ENCODE peak calls at places on chromosome 4, in ten cellular contexts. One of them, this sample, is unnamed.

GRCh38 chr4:149956678-149957077 is 121.6 kb upstream of the DCLK2 start:
- DNase-seq in psoas muscle: no peak
- DNase-seq in islet precursor cell: no peak
- DNase-seq in upper lobe of right lung: no peak
- DNase-seq in EH: no peak
- DNase-seq in activated CD8-positive, alpha-beta T cell treated with anti-CD3 and anti-CD28 coated beads, Interleukin-2, amount 10 ng/mL, durations not matched to agents 7 days and 5 days: no peak
- DNase-seq in AG04450: no peak
- DNase-seq in stomach: no peak
- DNase-seq in astrocyte of the spinal cord: no peak
- DNase-seq in nucleus accumbens: no peak
- DNase-seq in this sample: no peak

GRCh38 chr4:153170407-153170806 is 33.8 kb upstream of the TRIM2 start:
- DNase-seq in AG04450: no peak
- DNase-seq in EH: no peak
- DNase-seq in stomach: no peak
- DNase-seq in upper lobe of right lung: no peak
- DNase-seq in psoas muscle: no peak
- DNase-seq in activated CD8-positive, alpha-beta T cell treated with anti-CD3 and anti-CD28 coated beads, Interleukin-2, amount 10 ng/mL, durations not matched to agents 7 days and 5 days: no peak
- DNase-seq in islet precursor cell: peak; percentile 29
- DNase-seq in nucleus accumbens: no peak
- DNase-seq in astrocyte of the spinal cord: no peak
- DNase-seq in this sample: no peak

GRCh38 chr4:24226018-24226417 is 336.2 kb upstream of the PPARGC1A start:
- DNase-seq in AG04450: no peak
- DNase-seq in nucleus accumbens: no peak
- DNase-seq in stomach: no peak
- DNase-seq in activated CD8-positive, alpha-beta T cell treated with anti-CD3 and anti-CD28 coated beads, Interleukin-2, amount 10 ng/mL, durations not matched to agents 7 days and 5 days: no peak
- DNase-seq in psoas muscle: no peak
- DNase-seq in upper lobe of right lung: no peak
- DNase-seq in astrocyte of the spinal cord: peak; percentile 1
- DNase-seq in islet precursor cell: peak; percentile 29
- DNase-seq in EH: peak; percentile 36
- DNase-seq in this sample: peak; percentile 41

GRCh38 chr4:20831746-20832145 is 131.5 kb downstream of the PACRGL start:
- DNase-seq in nucleus accumbens: no peak
- DNase-seq in upper lobe of right lung: no peak
- DNase-seq in stomach: no peak
- DNase-seq in activated CD8-positive, alpha-beta T cell treated with anti-CD3 and anti-CD28 coated beads, Interleukin-2, amount 10 ng/mL, durations not matched to agents 7 days and 5 days: no peak
- DNase-seq in islet precursor cell: no peak
- DNase-seq in psoas muscle: no peak
- DNase-seq in AG04450: no peak
- DNase-seq in EH: peak; percentile 50
- DNase-seq in astrocyte of the spinal cord: peak; percentile 49
- DNase-seq in this sample: no peak

GRCh38 chr4:118033148-118034060 is 882 bp upstream of the NDST3 start:
- DNase-seq in EH: peak; percentile 53
- DNase-seq in nucleus accumbens: peak; percentile 21
- DNase-seq in upper lobe of right lung: peak; percentile 77
- DNase-seq in psoas muscle: peak; percentile 27
- DNase-seq in AG04450: no peak
- DNase-seq in islet precursor cell: peak; percentile 86
- DNase-seq in stomach: peak; percentile 66
- DNase-seq in activated CD8-positive, alpha-beta T cell treated with anti-CD3 and anti-CD28 coated beads, Interleukin-2, amount 10 ng/mL, durations not matched to agents 7 days and 5 days: no peak
- DNase-seq in astrocyte of the spinal cord: peak; percentile 72
- DNase-seq in this sample: peak; percentile 38

GRCh38 chr4:8461616-8462015 is 21.0 kb downstream of the TRMT44 start:
- DNase-seq in activated CD8-positive, alpha-beta T cell treated with anti-CD3 and anti-CD28 coated beads, Interleukin-2, amount 10 ng/mL, durations not matched to agents 7 days and 5 days: no peak
- DNase-seq in upper lobe of right lung: no peak
- DNase-seq in psoas muscle: no peak
- DNase-seq in EH: no peak
- DNase-seq in nucleus accumbens: no peak
- DNase-seq in stomach: no peak
- DNase-seq in islet precursor cell: no peak
- DNase-seq in astrocyte of the spinal cord: no peak
- DNase-seq in AG04450: no peak
- DNase-seq in this sample: no peak

GRCh38 chr4:26839534-26839951 is 21.1 kb upstream of the STIM2 start:
- DNase-seq in AG04450: no peak
- DNase-seq in astrocyte of the spinal cord: peak; percentile 25
- DNase-seq in upper lobe of right lung: no peak
- DNase-seq in islet precursor cell: no peak
- DNase-seq in nucleus accumbens: no peak
- DNase-seq in EH: peak; percentile 76
- DNase-seq in psoas muscle: no peak
- DNase-seq in stomach: no peak
- DNase-seq in activated CD8-positive, alpha-beta T cell treated with anti-CD3 and anti-CD28 coated beads, Interleukin-2, amount 10 ng/mL, durations not matched to agents 7 days and 5 days: no peak
- DNase-seq in this sample: no peak

GRCh38 chr4:153113061-153113837 is 91.0 kb upstream of the TRIM2 start:
- DNase-seq in AG04450: no peak
- DNase-seq in EH: peak; percentile 45
- DNase-seq in activated CD8-positive, alpha-beta T cell treated with anti-CD3 and anti-CD28 coated beads, Interleukin-2, amount 10 ng/mL, durations not matched to agents 7 days and 5 days: peak; percentile 32
- DNase-seq in astrocyte of the spinal cord: peak; percentile 93
- DNase-seq in stomach: no peak
- DNase-seq in islet precursor cell: no peak
- DNase-seq in nucleus accumbens: no peak
- DNase-seq in upper lobe of right lung: no peak
- DNase-seq in psoas muscle: no peak
- DNase-seq in this sample: peak; percentile 41